ENCODE peak calls at places on chromosomes 1 and 21, in seven cellular contexts. L is mesenchymal stem cell, U is IMR-90, W is neuronal stem cell, I is trophoblast cell, N is mesendoderm, F is H9. H is an unnamed sample.

GRCh38 chr1:16617101-16617727 is 3.9 kb upstream of the NBPF1 start:
- DNase-seq in L (no peak), U (no peak), W (no peak), I (no peak), N (no peak), F (peak; percentile 48), H (peak; percentile 60)

GRCh38 chr1:38777464-38777957 is 82.1 kb downstream of the RRAGC start:
- DNase-seq in L (no peak), U (no peak), W (no peak), I (no peak), N (no peak), F (no peak), H (no peak)

GRCh38 chr1:50610563-50610962 is 187.3 kb upstream of the DMRTA2 start:
- DNase-seq in L (no peak), U (no peak), W (no peak), I (no peak), N (no peak), F (no peak), H (no peak)

GRCh38 chr1:110508038-110508437 is 10.9 kb downstream of the KCNA10 start:
- DNase-seq in L (no peak), U (peak; percentile 9), W (no peak), I (peak; percentile 59), N (peak; percentile 87), F (peak; percentile 82), H (no peak)

GRCh38 chr21:45973475-45974072 is 8.0 kb upstream of the COL6A1 start:
- DNase-seq in L (peak; percentile 94), U (peak; percentile 87), W (no peak), I (peak; percentile 40), N (peak; percentile 89), F (peak; percentile 72), H (no peak)

GRCh38 chr1:67627336-67627735 is 57.7 kb upstream of the GADD45A start:
- DNase-seq in L (no peak), U (no peak), W (no peak), I (no peak), N (no peak), F (no peak), H (no peak)

GRCh38 chr1:210776722-210777121 is 357.2 kb downstream of the KCNH1 start:
- DNase-seq in L (no peak), U (no peak), W (no peak), I (no peak), N (no peak), F (no peak), H (no peak)

GRCh38 chr1:231971397-231972233 is 345.0 kb downstream of the DISC1 start:
- DNase-seq in L (peak; percentile 51), U (peak; percentile 64), W (no peak), I (peak; percentile 27), N (no peak), F (no peak), H (no peak)

GRCh38 chr1:161185732-161186311 is 8.5 kb upstream of the B4GALT3 start:
- DNase-seq in L (no peak), U (no peak), W (no peak), I (no peak), N (no peak), F (no peak), H (no peak)

GRCh38 chr1:98644510-98644909 is 17.0 kb upstream of the SNX7 start:
- DNase-seq in L (no peak), U (no peak), W (no peak), I (no peak), N (no peak), F (no peak), H (no peak)
- H3K4ac ChIP-seq in L (no peak overlapping the region), U (no peak overlapping the region), W (no peak overlapping the region), I (no peak overlapping the region), N (no peak overlapping the region), F (no peak overlapping the region), H (no peak overlapping the region)

DNA sequence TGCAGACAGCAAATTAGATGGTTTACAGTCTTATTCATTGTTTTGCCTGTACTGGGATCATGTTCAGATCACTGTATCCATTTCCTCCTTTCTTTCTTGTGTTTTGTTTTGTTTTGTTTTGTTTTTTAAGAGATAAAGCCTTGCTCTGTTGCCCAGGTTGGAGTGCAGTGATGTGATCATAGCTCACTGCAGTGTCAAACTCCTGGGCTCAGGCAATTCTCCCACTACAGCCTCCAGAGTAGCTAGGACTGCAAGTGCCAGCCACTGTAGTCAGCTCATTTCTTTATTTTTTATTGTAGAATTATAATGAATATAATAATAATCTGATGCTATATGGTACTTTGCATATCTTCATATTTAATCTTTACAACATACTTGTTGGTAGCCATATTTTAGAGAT is 403.7 kb upstream of the B3GALT2 start:
- DNase-seq in L (no peak), U (no peak), W (no peak), I (no peak), N (no peak), F (no peak), H (no peak)
- H3K4ac ChIP-seq in L (no peak overlapping the region), U (no peak overlapping the region), W (no peak overlapping the region), I (no peak overlapping the region), N (no peak overlapping the region), F (no peak overlapping the region), H (no peak overlapping the region)

GRCh38 chr1:12063141-12064072 is at the start of gene TNFRSF8:
- DNase-seq in L (peak; percentile 11), U (peak; percentile 35), W (no peak), I (no peak), N (peak; percentile 78), F (peak; percentile 78), H (peak; percentile 65)
- H3K4ac ChIP-seq in L (no peak within 1 kb of the TSS), U (no peak within 1 kb of the TSS), W (no peak within 1 kb of the TSS), I (no peak within 1 kb of the TSS), N (no peak within 1 kb of the TSS), F (no peak within 1 kb of the TSS), H (peak within 1 kb of the TSS; percentile 76)

GRCh38 chr1:203142124-203142523 is 14.6 kb downstream of the ADORA1 start:
- DNase-seq in L (no peak), U (no peak), W (no peak), I (no peak), N (no peak), F (no peak), H (no peak)
- H3K4ac ChIP-seq in L (no peak overlapping the region), U (no peak overlapping the region), W (no peak overlapping the region), I (no peak overlapping the region), N (no peak overlapping the region), F (no peak overlapping the region), H (no peak overlapping the region)

GRCh38 chr1:33143181-33143580 is 38.7 kb downstream of the TRIM62 start:
- DNase-seq in L (peak; percentile 45), U (peak; percentile 68), W (no peak), I (no peak), N (no peak), F (no peak), H (no peak)

GRCh38 chr1:33140153-33141149 is 41.4 kb downstream of the TRIM62 start:
- DNase-seq in L (peak; percentile 52), U (peak; percentile 61), W (no peak), I (no peak), N (peak; percentile 74), F (peak; percentile 71), H (peak; percentile 60)

GRCh38 chr1:33141781-33142180 is 40.1 kb downstream of the TRIM62 start:
- DNase-seq in L (no peak), U (no peak), W (no peak), I (no peak), N (no peak), F (no peak), H (no peak)

GRCh38 chr1:33142483-33143065 is 39.3 kb downstream of the TRIM62 start:
- DNase-seq in L (no peak), U (no peak), W (no peak), I (no peak), N (no peak), F (no peak), H (no peak)

DNA sequence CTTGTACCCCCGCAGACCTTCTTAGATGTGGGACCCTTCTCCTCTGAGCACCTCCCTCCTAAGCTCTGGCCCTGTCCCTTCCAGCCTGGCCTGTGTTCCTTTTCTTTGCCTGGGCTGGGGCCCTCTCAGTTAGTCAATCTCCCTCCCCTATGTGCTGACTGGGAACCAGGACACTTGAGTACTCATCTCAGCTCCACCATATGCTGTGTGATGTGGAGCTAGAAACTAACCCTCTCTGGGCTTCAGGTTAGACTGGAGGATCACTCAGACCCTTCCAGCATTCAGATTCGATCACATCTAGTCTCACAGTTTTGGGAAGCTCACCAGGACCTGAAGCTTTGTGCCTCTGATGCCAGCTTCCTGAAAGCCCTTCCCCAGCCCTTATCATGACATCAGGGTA is 40.6 kb downstream of the TRIM62 start:
- DNase-seq in L (no peak), U (no peak), W (no peak), I (no peak), N (no peak), F (no peak), H (no peak)
- H3K4ac ChIP-seq in L (no peak overlapping the region), U (peak overlapping the region; percentile 28), W (no peak overlapping the region), I (no peak overlapping the region), N (no peak overlapping the region), F (no peak overlapping the region), H (no peak overlapping the region)

H was measured in H1.